ENCODE peak calls at places on chromosomes 7 and 10, in seven cellular contexts. One of them, this sample, is unnamed. For H3K36me3 and H3K4me1, the result is how much of the 10 kb centered on the place peaks cover.

GRCh38 chr7:150988230-150989226 is 2.3 kb upstream of the NOS3 start:
- DNase-seq in SK-N-SH: peak
- DNase-seq in colonic mucosa: peak
- DNase-seq in esophagus squamous epithelium: no peak
- DNase-seq in heart right ventricle: peak
- DNase-seq in psoas muscle: peak
- DNase-seq in gastrocnemius medialis: no peak
- DNase-seq in this sample: no peak

GRCh38 chr10:131418686-131419085 is 107.2 kb upstream of the TCERG1L start:
- DNase-seq in SK-N-SH: no peak
- DNase-seq in colonic mucosa: no peak
- DNase-seq in esophagus squamous epithelium: no peak
- DNase-seq in heart right ventricle: no peak
- DNase-seq in psoas muscle: no peak
- DNase-seq in gastrocnemius medialis: no peak
- DNase-seq in this sample: no peak

GRCh38 chr10:17214486-17214885 is 13.0 kb upstream of the TRDMT1 start:
- DNase-seq in SK-N-SH: no peak
- DNase-seq in colonic mucosa: no peak
- DNase-seq in esophagus squamous epithelium: no peak
- DNase-seq in heart right ventricle: no peak
- DNase-seq in psoas muscle: no peak
- DNase-seq in gastrocnemius medialis: no peak
- DNase-seq in this sample: no peak

GRCh38 chr7:833601-834258 is 1.5 kb downstream of the SUN1 start:
- DNase-seq in SK-N-SH: no peak
- DNase-seq in colonic mucosa: no peak
- DNase-seq in esophagus squamous epithelium: no peak
- DNase-seq in heart right ventricle: no peak
- DNase-seq in psoas muscle: no peak
- DNase-seq in gastrocnemius medialis: no peak
- DNase-seq in this sample: no peak

GRCh38 chr10:132150777-132151176 is 36.0 kb upstream of the DPYSL4 start:
- DNase-seq in SK-N-SH: no peak
- DNase-seq in colonic mucosa: no peak
- DNase-seq in esophagus squamous epithelium: no peak
- DNase-seq in heart right ventricle: no peak
- DNase-seq in psoas muscle: no peak
- DNase-seq in gastrocnemius medialis: no peak
- DNase-seq in this sample: no peak

GRCh38 chr7:138865843-138866242 is 67.8 kb upstream of the ATP6V0A4 start:
- DNase-seq in SK-N-SH: no peak
- DNase-seq in colonic mucosa: no peak
- DNase-seq in esophagus squamous epithelium: no peak
- DNase-seq in heart right ventricle: no peak
- DNase-seq in psoas muscle: no peak
- DNase-seq in gastrocnemius medialis: no peak
- DNase-seq in this sample: no peak

GRCh38 chr10:99975942-99976809 is 33.6 kb downstream of the DNMBP start:
- DNase-seq in SK-N-SH: no peak
- DNase-seq in colonic mucosa: no peak
- DNase-seq in esophagus squamous epithelium: no peak
- DNase-seq in heart right ventricle: peak
- DNase-seq in psoas muscle: no peak
- DNase-seq in gastrocnemius medialis: no peak
- DNase-seq in this sample: no peak

GRCh38 chr7:4702961-4703512 is 20.9 kb downstream of the FOXK1 start:
- DNase-seq in SK-N-SH: no peak
- DNase-seq in colonic mucosa: no peak
- DNase-seq in esophagus squamous epithelium: no peak
- DNase-seq in heart right ventricle: peak
- DNase-seq in psoas muscle: no peak
- DNase-seq in gastrocnemius medialis: no peak
- DNase-seq in this sample: no peak

GRCh38 chr7:20199015-20199737 is 18.0 kb downstream of the MACC1 start:
- DNase-seq in SK-N-SH: peak
- DNase-seq in colonic mucosa: peak
- DNase-seq in esophagus squamous epithelium: no peak
- DNase-seq in heart right ventricle: no peak
- DNase-seq in psoas muscle: peak
- DNase-seq in gastrocnemius medialis: no peak
- DNase-seq in this sample: no peak

GRCh38 chr10:87861566-87861952 is 1.8 kb downstream of the KLLN start:
- DNase-seq in SK-N-SH: no peak
- DNase-seq in colonic mucosa: peak
- DNase-seq in esophagus squamous epithelium: no peak
- DNase-seq in heart right ventricle: peak
- DNase-seq in psoas muscle: peak
- DNase-seq in gastrocnemius medialis: peak
- DNase-seq in this sample: peak

GRCh38 chr10:35789996-35790395 is 147.9 kb upstream of the FZD8 start:
- DNase-seq in SK-N-SH: no peak
- DNase-seq in colonic mucosa: no peak
- DNase-seq in esophagus squamous epithelium: no peak
- DNase-seq in heart right ventricle: no peak
- DNase-seq in psoas muscle: no peak
- DNase-seq in gastrocnemius medialis: no peak
- DNase-seq in this sample: no peak

GRCh38 chr7:112129655-112130323 is 76.4 kb downstream of the DOCK4 start:
- DNase-seq in SK-N-SH: no peak
- DNase-seq in colonic mucosa: no peak
- DNase-seq in esophagus squamous epithelium: no peak
- DNase-seq in heart right ventricle: peak
- DNase-seq in psoas muscle: peak
- DNase-seq in gastrocnemius medialis: peak
- DNase-seq in this sample: no peak

GRCh38 chr7:916291-916941 is 38.1 kb downstream of the ADAP1 start:
- DNase-seq in SK-N-SH: peak
- DNase-seq in colonic mucosa: no peak
- DNase-seq in esophagus squamous epithelium: no peak
- DNase-seq in heart right ventricle: no peak
- DNase-seq in psoas muscle: peak
- DNase-seq in gastrocnemius medialis: no peak
- DNase-seq in this sample: no peak

GRCh38 chr7:78434281-78434680 is 635.7 kb downstream of the PHTF2 start:
- DNase-seq in SK-N-SH: no peak
- DNase-seq in colonic mucosa: no peak
- DNase-seq in esophagus squamous epithelium: no peak
- DNase-seq in heart right ventricle: no peak
- DNase-seq in psoas muscle: no peak
- DNase-seq in gastrocnemius medialis: no peak
- DNase-seq in this sample: no peak

GRCh38 chr10:133335238-133336122 is 1.2 kb downstream of the CALY start:
- DNase-seq in SK-N-SH: peak
- DNase-seq in colonic mucosa: peak
- DNase-seq in esophagus squamous epithelium: no peak
- DNase-seq in heart right ventricle: peak
- DNase-seq in psoas muscle: peak
- DNase-seq in gastrocnemius medialis: no peak
- DNase-seq in this sample: no peak

GRCh38 chr10:17981766-17982380 is 30.2 kb downstream of the SLC39A12 start:
- DNase-seq in SK-N-SH: no peak
- DNase-seq in colonic mucosa: no peak
- DNase-seq in esophagus squamous epithelium: no peak
- DNase-seq in heart right ventricle: no peak
- DNase-seq in psoas muscle: no peak
- DNase-seq in gastrocnemius medialis: no peak
- DNase-seq in this sample: no peak

GRCh38 chr7:34544621-34545020 is 113.4 kb upstream of the NPSR1 start:
- DNase-seq in SK-N-SH: no peak
- DNase-seq in colonic mucosa: no peak
- DNase-seq in esophagus squamous epithelium: no peak
- DNase-seq in heart right ventricle: no peak
- DNase-seq in psoas muscle: no peak
- DNase-seq in gastrocnemius medialis: no peak
- DNase-seq in this sample: no peak

GRCh38 chr10:114623661-114624294 is 34.3 kb downstream of the ABLIM1 start:
- DNase-seq in SK-N-SH: no peak
- DNase-seq in colonic mucosa: peak
- DNase-seq in esophagus squamous epithelium: no peak
- DNase-seq in heart right ventricle: no peak
- DNase-seq in psoas muscle: no peak
- DNase-seq in gastrocnemius medialis: no peak
- DNase-seq in this sample: no peak

GRCh38 chr7:149598721-149599308 is 101.2 kb upstream of the ZNF746 start:
- DNase-seq in SK-N-SH: peak
- DNase-seq in colonic mucosa: peak
- DNase-seq in esophagus squamous epithelium: no peak
- DNase-seq in heart right ventricle: no peak
- DNase-seq in psoas muscle: no peak
- DNase-seq in gastrocnemius medialis: no peak
- DNase-seq in this sample: no peak

GRCh38 chr10:9625266-9625776 is 1392.4 kb upstream of the CELF2 start:
- DNase-seq in SK-N-SH: no peak
- DNase-seq in colonic mucosa: no peak
- DNase-seq in esophagus squamous epithelium: no peak
- DNase-seq in heart right ventricle: no peak
- DNase-seq in psoas muscle: no peak
- DNase-seq in gastrocnemius medialis: no peak
- DNase-seq in this sample: no peak

DNA sequence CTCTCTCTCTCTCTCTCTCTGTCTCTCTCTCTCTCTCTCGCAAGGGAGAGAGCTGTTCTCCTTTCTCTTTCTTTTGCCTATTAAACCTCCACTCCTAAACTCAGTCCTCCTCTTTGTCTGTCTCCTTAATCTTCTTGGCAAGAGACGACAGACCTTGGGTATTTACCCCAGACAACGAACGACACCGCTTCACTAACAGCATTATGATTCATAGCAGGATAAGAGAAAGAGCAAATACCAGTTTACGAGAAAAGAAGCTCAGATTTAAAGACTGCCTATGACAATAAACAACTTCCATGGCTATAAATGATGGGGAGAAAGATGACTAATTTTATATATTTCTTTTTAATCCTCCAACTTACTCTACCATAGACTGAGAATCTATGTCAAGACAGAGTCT is 1396.5 kb upstream of the CELF2 start:
- DNase-seq in SK-N-SH: no peak
- DNase-seq in colonic mucosa: no peak
- DNase-seq in esophagus squamous epithelium: no peak
- DNase-seq in heart right ventricle: no peak
- DNase-seq in psoas muscle: no peak
- DNase-seq in gastrocnemius medialis: no peak
- DNase-seq in this sample: no peak
- TF ChIP-seq CTCF in SK-N-SH: no peak
- TF ChIP-seq CTCF in colonic mucosa: no peak
- TF ChIP-seq CTCF in esophagus squamous epithelium: no peak
- TF ChIP-seq CTCF in heart right ventricle: no peak
- TF ChIP-seq CTCF in psoas muscle: no peak
- TF ChIP-seq CTCF in gastrocnemius medialis: no peak
- TF ChIP-seq CTCF in this sample: no peak

GRCh38 chr7:47335071-47335470 is 246.8 kb downstream of the TNS3 start:
- DNase-seq in SK-N-SH: no peak
- DNase-seq in colonic mucosa: no peak
- DNase-seq in esophagus squamous epithelium: no peak
- DNase-seq in heart right ventricle: no peak
- DNase-seq in psoas muscle: no peak
- DNase-seq in gastrocnemius medialis: no peak
- DNase-seq in this sample: no peak

GRCh38 chr7:47335557-47336177 is 246.2 kb downstream of the TNS3 start:
- DNase-seq in SK-N-SH: no peak
- DNase-seq in colonic mucosa: no peak
- DNase-seq in esophagus squamous epithelium: no peak
- DNase-seq in heart right ventricle: no peak
- DNase-seq in psoas muscle: no peak
- DNase-seq in gastrocnemius medialis: no peak
- DNase-seq in this sample: no peak

GRCh38 chr7:47337531-47337930 is 244.4 kb downstream of the TNS3 start:
- DNase-seq in SK-N-SH: no peak
- DNase-seq in colonic mucosa: no peak
- DNase-seq in esophagus squamous epithelium: no peak
- DNase-seq in heart right ventricle: peak
- DNase-seq in psoas muscle: no peak
- DNase-seq in gastrocnemius medialis: peak
- DNase-seq in this sample: no peak

GRCh38 chr7:47337021-47337492 is 244.9 kb downstream of the TNS3 start:
- DNase-seq in SK-N-SH: no peak
- DNase-seq in colonic mucosa: no peak
- DNase-seq in esophagus squamous epithelium: no peak
- DNase-seq in heart right ventricle: no peak
- DNase-seq in psoas muscle: no peak
- DNase-seq in gastrocnemius medialis: no peak
- DNase-seq in this sample: no peak

DNA sequence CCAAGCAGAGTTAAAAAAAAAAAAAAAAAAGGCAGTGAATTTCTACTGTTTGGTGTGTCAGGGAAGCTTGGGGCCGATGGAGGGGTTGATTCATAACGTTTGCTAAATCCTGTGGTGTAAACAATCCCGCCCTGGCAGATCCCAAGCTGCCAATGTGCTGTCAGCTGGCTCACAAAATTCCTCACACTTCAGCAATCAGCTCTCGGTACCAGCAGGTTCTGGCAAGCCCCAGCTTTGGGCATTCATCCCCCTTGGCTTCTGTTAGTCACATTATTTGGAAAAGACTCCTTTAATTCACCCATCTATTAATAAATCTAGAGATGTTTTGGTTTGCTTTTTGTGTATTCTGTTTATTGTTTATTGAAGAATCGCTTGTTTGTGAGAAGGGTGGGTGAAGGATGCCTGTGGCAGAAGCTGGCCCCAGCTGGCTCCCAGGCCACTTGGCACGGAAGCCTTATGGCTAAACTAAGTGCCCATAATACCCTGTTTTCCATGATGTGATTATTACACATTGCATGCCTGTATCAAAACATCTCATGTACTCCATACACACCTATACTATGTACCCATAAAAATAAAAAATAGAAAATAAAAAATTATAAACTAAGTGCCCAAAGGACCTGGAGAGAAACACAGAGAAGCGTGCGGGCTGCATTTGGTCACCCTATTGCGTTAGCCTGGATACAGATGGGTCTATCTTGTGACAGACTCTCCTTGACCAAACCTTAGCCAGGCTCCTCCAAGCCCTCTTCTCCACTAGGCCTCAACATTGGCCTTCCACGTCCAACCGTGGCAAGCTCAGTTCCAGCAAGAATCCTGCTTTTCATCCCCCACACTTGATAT is 245.5 kb downstream of the TNS3 start:
- DNase-seq in SK-N-SH: no peak
- DNase-seq in colonic mucosa: no peak
- DNase-seq in esophagus squamous epithelium: no peak
- DNase-seq in heart right ventricle: peak
- DNase-seq in psoas muscle: peak
- DNase-seq in gastrocnemius medialis: peak
- DNase-seq in this sample: peak
- H3K36me3 ChIP-seq in SK-N-SH: half or more
- H3K36me3 ChIP-seq in colonic mucosa: under half
- H3K36me3 ChIP-seq in esophagus squamous epithelium: under half
- H3K36me3 ChIP-seq in heart right ventricle: under half
- H3K36me3 ChIP-seq in psoas muscle: under half
- H3K36me3 ChIP-seq in gastrocnemius medialis: under half
- H3K36me3 ChIP-seq in this sample: under half

GRCh38 chr10:11513727-11514126 is 97.7 kb downstream of the USP6NL start:
- DNase-seq in SK-N-SH: no peak
- DNase-seq in colonic mucosa: no peak
- DNase-seq in esophagus squamous epithelium: no peak
- DNase-seq in heart right ventricle: no peak
- DNase-seq in psoas muscle: no peak
- DNase-seq in gastrocnemius medialis: no peak
- DNase-seq in this sample: no peak
- H3K4me1 ChIP-seq in SK-N-SH: under half
- H3K4me1 ChIP-seq in colonic mucosa: under half
- H3K4me1 ChIP-seq in esophagus squamous epithelium: under half
- H3K4me1 ChIP-seq in heart right ventricle: under half
- H3K4me1 ChIP-seq in psoas muscle: under half
- H3K4me1 ChIP-seq in gastrocnemius medialis: under half
- H3K4me1 ChIP-seq in this sample: under half

GRCh38 chr10:60733189-60733815 is 45.0 kb upstream of the CDK1 start:
- DNase-seq in SK-N-SH: peak
- DNase-seq in colonic mucosa: peak
- DNase-seq in esophagus squamous epithelium: no peak
- DNase-seq in heart right ventricle: no peak
- DNase-seq in psoas muscle: peak
- DNase-seq in gastrocnemius medialis: no peak
- DNase-seq in this sample: no peak
- TF ChIP-seq CTCF in SK-N-SH: peak
- TF ChIP-seq CTCF in colonic mucosa: peak
- TF ChIP-seq CTCF in esophagus squamous epithelium: no peak
- TF ChIP-seq CTCF in heart right ventricle: peak
- TF ChIP-seq CTCF in psoas muscle: peak
- TF ChIP-seq CTCF in gastrocnemius medialis: no peak
- TF ChIP-seq CTCF in this sample: peak

This sample was measured in thoracic aorta.